ENCODE peak calls at places on chromosome 19, in five cellular contexts. V, Q, A, U and C are unnamed samples.
A peak's percentile ranks its signal among the peaks of the same experiment; 100 is the strongest.

GRCh38 chr19:52786078-52786463 is 520 bp downstream of the ZNF600 start:
- DNase-seq in V (no peak), Q (no peak), A (peak; percentile 21), U (no peak), C (no peak)

GRCh38 chr19:3671680-3672574 is 28.3 kb downstream of the PIP5K1C start:
- DNase-seq in V (peak; percentile 20), Q (no peak), A (peak; percentile 55), U (no peak), C (no peak)

GRCh38 chr19:45123440-45123850 is 30.5 kb downstream of the PPP1R37 start:
- DNase-seq in V (no peak), Q (no peak), A (no peak), U (no peak), C (no peak)

GRCh38 chr19:29516358-29516725 is 9.5 kb upstream of the VSTM2B start:
- DNase-seq in V (no peak), Q (no peak), A (no peak), U (no peak), C (no peak)

GRCh38 chr19:1412323-1412923 is 5.0 kb downstream of the DAZAP1 start:
- DNase-seq in V (no peak), Q (no peak), A (no peak), U (no peak), C (no peak)

GRCh38 chr19:10560154-10560553 is 5.7 kb downstream of the KRI1 start:
- DNase-seq in V (no peak), Q (no peak), A (no peak), U (no peak), C (no peak)

GRCh38 chr19:16136185-16137067 is 7.1 kb upstream of the HSH2D start:
- DNase-seq in V (no peak), Q (peak; percentile 21), A (no peak), U (no peak), C (no peak)

GRCh38 chr19:47601180-47601904 is 7.6 kb upstream of the BICRA start:
- DNase-seq in V (no peak), Q (no peak), A (no peak), U (no peak), C (no peak)

GRCh38 chr19:49110567-49110966 is 3.6 kb upstream of the LIN7B start:
- DNase-seq in V (peak; percentile 62), Q (no peak), A (no peak), U (no peak), C (no peak)

GRCh38 chr19:29531458-29532025 is 5.7 kb downstream of the VSTM2B start:
- DNase-seq in V (no peak), Q (no peak), A (peak; percentile 4), U (peak; percentile 14), C (no peak)

GRCh38 chr19:12379732-12380443 is 14.4 kb upstream of the ZNF442 start:
- DNase-seq in V (no peak), Q (no peak), A (no peak), U (no peak), C (no peak)

GRCh38 chr19:48627211-48627864 is 8.0 kb downstream of the SPHK2 start:
- DNase-seq in V (no peak), Q (no peak), A (no peak), U (no peak), C (no peak)

GRCh38 chr19:13986348-13986904 is 19.7 kb downstream of the RFX1 start:
- DNase-seq in V (peak; percentile 72), Q (peak; percentile 86), A (peak; percentile 74), U (peak; percentile 92), C (peak; percentile 100)

GRCh38 chr19:4606921-4607678 is 32.2 kb upstream of the TNFAIP8L1 start:
- DNase-seq in V (no peak), Q (peak; percentile 75), A (peak; percentile 20), U (no peak), C (no peak)

GRCh38 chr19:50358483-50359431 is 6.7 kb downstream of the NAPSA start:
- DNase-seq in V (peak; percentile 20), Q (no peak), A (peak; percentile 77), U (peak; percentile 61), C (peak; percentile 77)

GRCh38 chr19:51196181-51196580 is 28.7 kb upstream of the CD33 start:
- DNase-seq in V (no peak), Q (no peak), A (no peak), U (no peak), C (no peak)

GRCh38 chr19:50679177-50680125 is 30.2 kb downstream of the C19orf81 start:
- DNase-seq in V (peak; percentile 66), Q (peak; percentile 72), A (peak; percentile 70), U (peak; percentile 73), C (peak; percentile 94)

GRCh38 chr19:47379398-47379938 is 30.4 kb downstream of the DHX34 start:
- DNase-seq in V (no peak), Q (no peak), A (no peak), U (no peak), C (no peak)

GRCh38 chr19:19858751-19859150 is 6.9 kb upstream of the ZNF253 start:
- DNase-seq in V (no peak), Q (no peak), A (no peak), U (no peak), C (no peak)

GRCh38 chr19:13103961-13104847 is 1.5 kb upstream of the LYL1 start:
- DNase-seq in V (no peak), Q (peak; percentile 51), A (peak; percentile 51), U (peak; percentile 65), C (peak; percentile 83)

GRCh38 chr19:10911579-10912363 is 16.7 kb downstream of the YIPF2 start:
- DNase-seq in V (no peak), Q (no peak), A (no peak), U (no peak), C (no peak)

GRCh38 chr19:1495799-1496713 is 5.1 kb downstream of the REEP6 start:
- DNase-seq in V (no peak), Q (no peak), A (no peak), U (peak; percentile 34), C (no peak)

GRCh38 chr19:41321600-41322270 is 11.8 kb downstream of the CCDC97 start:
- DNase-seq in V (peak; percentile 80), Q (peak; percentile 58), A (peak; percentile 59), U (peak; percentile 59), C (no peak)

GRCh38 chr19:41322451-41322850 is 12.5 kb downstream of the CCDC97 start:
- DNase-seq in V (no peak), Q (peak; percentile 25), A (no peak), U (no peak), C (no peak)

GRCh38 chr19:41320185-41320518 is 10.2 kb downstream of the CCDC97 start:
- DNase-seq in V (no peak), Q (peak; percentile 24), A (no peak), U (no peak), C (no peak)

GRCh38 chr19:41320568-41320967 is 10.6 kb downstream of the CCDC97 start:
- DNase-seq in V (no peak), Q (no peak), A (no peak), U (no peak), C (no peak)

GRCh38 chr19:41321204-41321599 is 11.2 kb downstream of the CCDC97 start:
- DNase-seq in V (no peak), Q (peak; percentile 16), A (no peak), U (no peak), C (no peak)
- TF ChIP-seq POLR2A in V (no peak), Q (no peak), A (no peak), U (no peak), C (no peak)

GRCh38 chr19:5904302-5905071 is at the start of gene VMAC:
- DNase-seq in V (peak; percentile 100), Q (peak; percentile 100), A (peak; percentile 100), U (peak; percentile 100), C (peak; percentile 96)
- TF ChIP-seq POLR2A in V (no peak), Q (peak; percentile 65), A (peak; percentile 68), U (peak; percentile 26), C (peak; percentile 72)

DNA sequence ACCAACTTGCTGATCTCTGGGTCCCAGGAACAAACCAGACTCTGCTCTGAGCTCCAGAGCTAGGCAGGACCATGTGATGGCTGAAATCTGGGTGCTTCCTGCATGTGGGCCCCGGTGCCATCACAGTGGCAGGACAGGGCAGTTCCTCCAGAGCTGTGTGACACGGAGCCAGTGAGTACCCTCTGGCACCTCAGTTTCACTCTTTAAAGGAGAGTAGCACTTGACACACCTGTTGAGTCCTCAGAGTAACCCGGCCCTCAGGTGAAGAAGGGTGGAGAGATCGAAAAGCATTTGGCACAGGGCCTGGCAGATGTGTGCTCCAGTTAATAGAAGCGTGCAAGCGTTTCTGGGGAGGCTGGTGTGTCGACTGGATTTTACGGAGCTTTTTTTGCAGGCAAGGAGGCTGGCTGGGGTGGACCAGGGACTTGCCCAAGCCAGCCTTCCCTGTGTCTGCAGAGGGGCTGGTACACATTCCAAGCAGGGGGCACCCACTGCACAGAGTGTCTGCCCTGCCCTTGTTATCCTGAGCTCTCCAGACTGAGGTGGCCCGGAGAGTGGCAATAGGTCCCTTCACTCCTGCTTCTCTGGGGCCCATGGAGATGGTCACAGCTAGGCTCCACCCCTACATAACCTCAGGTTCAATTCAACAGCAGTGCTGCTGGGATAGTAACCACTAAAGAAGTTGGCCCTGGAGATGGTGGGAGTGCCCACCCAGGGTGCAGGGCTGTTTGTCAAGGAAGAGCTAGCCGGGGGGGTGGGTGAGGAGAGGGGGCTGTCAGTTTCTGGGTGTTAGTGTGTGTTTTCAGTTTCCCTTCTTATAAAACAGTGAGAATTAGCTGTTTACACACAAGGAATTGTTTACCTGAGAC is 8.3 kb downstream of the RPS19 start:
- DNase-seq in V (no peak), Q (no peak), A (no peak), U (peak; percentile 86), C (no peak)
- TF ChIP-seq POLR2A in V (no peak), Q (no peak), A (no peak), U (no peak), C (no peak)

GRCh38 chr19:8361921-8362793 is 1.8 kb upstream of the ANGPTL4 start:
- DNase-seq in V (peak; percentile 99), Q (peak; percentile 99), A (peak; percentile 90), U (peak; percentile 97), C (no peak)
- TF ChIP-seq POLR2A in V (peak; percentile 35), Q (no peak), A (peak; percentile 27), U (no peak), C (no peak)

GRCh38 chr19:57872450-57872849 is 16.4 kb downstream of the ZNF814 start:
- DNase-seq in V (no peak), Q (no peak), A (no peak), U (no peak), C (no peak)

GRCh38 chr19:57867868-57868492 is 18.3 kb downstream of the ZNF587 start:
- DNase-seq in V (no peak), Q (no peak), A (no peak), U (no peak), C (no peak)

DNA sequence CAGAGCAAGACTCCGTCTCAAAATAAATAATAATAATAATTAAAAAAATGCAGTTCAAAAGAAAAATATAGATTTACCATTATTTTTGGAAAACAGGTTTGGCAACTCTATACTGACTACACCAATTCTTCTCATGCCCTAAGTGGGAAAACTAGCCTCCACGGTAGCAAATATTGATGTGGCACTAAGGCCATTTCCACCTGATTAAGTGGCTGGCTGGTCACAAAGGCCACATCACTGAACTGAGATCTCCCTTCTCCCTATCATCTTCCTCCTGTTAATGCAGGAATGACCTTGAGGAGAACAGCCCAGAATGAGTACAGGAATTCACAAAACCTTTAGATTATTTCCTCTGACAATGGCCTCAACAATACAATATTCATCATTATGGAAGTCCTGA is 18.6 kb downstream of the ZNF814 start:
- DNase-seq in V (no peak), Q (no peak), A (no peak), U (no peak), C (no peak)
- TF ChIP-seq POLR2A in V (no peak), Q (no peak), A (no peak), U (no peak), C (no peak)

GRCh38 chr19:35908977-35909683 is 1.0 kb upstream of the TYROBP start:
- DNase-seq in V (no peak), Q (peak; percentile 85), A (no peak), U (peak; percentile 90), C (no peak)
- TF ChIP-seq POLR2A in V (no peak), Q (no peak), A (no peak), U (no peak), C (no peak)